ENCODE peak calls at places on chromosomes 2 and 18, in ten cellular contexts. F, X, L, C, P, S, E, Q, A and J are unnamed samples.

GRCh38 chr2:46171996-46172546 is 125.1 kb upstream of the EPAS1 start:
- DNase-seq in F (peak; percentile 47), A (peak; percentile 74), C (no peak), L (no peak), S (peak; percentile 54), P (peak; percentile 68), Q (peak; percentile 13), E (no peak), X (no peak), J (no peak)

GRCh38 chr18:63888473-63889190 is 1.1 kb downstream of the SERPINB2 start:
- DNase-seq in L (no peak), S (no peak), F (no peak), C (no peak), E (no peak), Q (no peak), X (no peak), A (no peak), P (no peak), J (no peak)

GRCh38 chr2:29117636-29118303 is 2.6 kb downstream of the CLIP4 start:
- DNase-seq in P (no peak), A (no peak), F (no peak), X (no peak), S (no peak), C (no peak), E (no peak), L (no peak), Q (peak; percentile 72), J (no peak)

GRCh38 chr2:219386532-219387280 is 1.0 kb downstream of the DNPEP start:
- DNase-seq in S (no peak), E (no peak), P (no peak), L (no peak), A (no peak), F (peak; percentile 88), X (no peak), C (no peak), Q (no peak), J (no peak)

GRCh38 chr2:54106631-54107454 is 8.6 kb upstream of the ACYP2 start:
- DNase-seq in C (no peak), S (no peak), X (peak; percentile 76), A (no peak), E (no peak), F (no peak), Q (peak; percentile 73), P (peak; percentile 59), L (no peak), J (peak; percentile 36)

GRCh38 chr2:1739322-1739957 is 4.9 kb downstream of the PXDN start:
- DNase-seq in S (no peak), F (no peak), X (no peak), Q (no peak), L (no peak), A (no peak), C (no peak), E (no peak), P (no peak), J (no peak)

GRCh38 chr2:137966043-137966442 is 1.8 kb downstream of the HNMT start:
- DNase-seq in S (no peak), A (no peak), E (no peak), P (no peak), Q (no peak), L (no peak), F (no peak), C (no peak), X (no peak), J (no peak)

GRCh38 chr2:138455691-138456090 is 45.9 kb upstream of the SPOPL start:
- DNase-seq in A (no peak), E (no peak), C (no peak), L (no peak), X (no peak), Q (no peak), S (no peak), P (no peak), F (no peak), J (no peak)

GRCh38 chr2:88452980-88453582 is 588 bp upstream of the FOXI3 start:
- DNase-seq in E (no peak), P (no peak), X (peak; percentile 58), S (no peak), C (peak; percentile 26), Q (no peak), F (no peak), L (no peak), A (no peak), J (no peak)

GRCh38 chr18:21911551-21911950 is 171.0 kb downstream of the MIB1 start:
- DNase-seq in P (no peak), S (no peak), C (no peak), Q (no peak), L (no peak), E (no peak), A (no peak), F (no peak), X (no peak), J (no peak)

GRCh38 chr2:119005081-119005480 is 63.1 kb downstream of the MARCO start:
- DNase-seq in S (peak; percentile 12), F (no peak), P (no peak), E (no peak), X (no peak), C (peak; percentile 40), A (no peak), Q (no peak), L (no peak), J (no peak)

GRCh38 chr2:85470850-85471800 is 52.6 kb downstream of the SH2D6 start:
- DNase-seq in P (peak; percentile 42), A (no peak), Q (peak; percentile 98), F (peak; percentile 82), E (peak; percentile 61), L (no peak), S (peak; percentile 37), X (no peak), C (no peak), J (peak; percentile 60)

GRCh38 chr2:232280341-232280740 is 98.2 kb upstream of the ALPP start:
- DNase-seq in S (no peak), A (no peak), C (no peak), F (no peak), P (no peak), X (no peak), Q (no peak), L (no peak), E (peak; percentile 9), J (no peak)

GRCh38 chr2:225040862-225041209 is 1.4 kb downstream of the DOCK10 start:
- DNase-seq in C (no peak), E (no peak), L (no peak), P (peak; percentile 25), Q (no peak), A (no peak), S (no peak), X (no peak), F (peak; percentile 75), J (peak; percentile 25)

GRCh38 chr2:209425082-209426071 is 1.5 kb downstream of the MAP2 start:
- DNase-seq in S (no peak), C (no peak), L (no peak), A (no peak), E (no peak), F (no peak), X (peak; percentile 64), Q (peak; percentile 32), P (peak; percentile 50), J (no peak)
- TF ChIP-seq CTCF in S (no peak), C (peak; percentile 23), L (peak; percentile 28), A (peak; percentile 51), E (no peak), F (peak; percentile 43), X (peak; percentile 66), Q (peak; percentile 18), P (peak; percentile 79), J (peak; percentile 9)

DNA sequence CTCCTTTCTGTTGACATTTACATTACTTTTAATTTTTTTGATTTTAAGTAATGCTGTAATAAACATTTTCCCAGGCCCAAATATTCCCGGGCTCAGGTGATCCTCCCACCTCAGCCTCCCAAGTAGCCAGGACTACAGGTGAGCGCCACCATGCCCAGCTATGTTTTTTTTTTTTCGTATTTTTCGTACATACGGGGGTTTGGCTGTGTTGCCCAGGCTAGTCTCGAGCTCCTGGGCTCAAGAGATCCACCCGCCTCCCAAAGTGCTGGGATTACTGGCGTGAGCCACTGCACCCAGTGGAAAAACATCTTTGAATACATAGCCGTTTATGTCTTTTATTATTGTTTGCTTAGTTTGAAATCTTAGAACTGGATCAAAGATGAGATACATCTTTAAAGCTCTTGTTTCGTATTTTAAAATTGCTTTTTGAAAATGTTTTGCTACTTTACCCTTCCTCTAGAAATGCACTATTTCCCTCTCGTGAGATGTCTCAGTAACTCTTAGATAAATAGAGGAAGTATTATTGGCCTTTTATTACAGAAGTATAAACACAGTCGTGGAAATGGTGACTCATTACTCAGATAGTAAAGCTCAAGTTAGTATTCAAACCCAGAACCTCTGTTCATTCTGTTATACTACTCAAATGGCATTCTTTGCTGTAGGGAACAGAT is 2.4 kb downstream of the SMCHD1 start:
- DNase-seq in E (no peak), S (no peak), C (no peak), X (no peak), L (no peak), F (no peak), Q (peak; percentile 56), P (no peak), A (no peak), J (no peak)
- TF ChIP-seq POLR2AphosphoS5 in E (peak; percentile 60), S (no peak), C (no peak), X (no peak), L (no peak), F (no peak), Q (no peak), P (no peak), A (no peak), J (peak; percentile 85)

GRCh38 chr2:20061476-20061875 is 10.0 kb upstream of the LAPTM4A start:
- DNase-seq in X (no peak), P (no peak), L (no peak), F (no peak), S (no peak), C (no peak), Q (no peak), E (no peak), A (no peak), J (no peak)

GRCh38 chr2:20062615-20063545 is 11.5 kb upstream of the LAPTM4A start:
- DNase-seq in Q (no peak), E (peak; percentile 82), L (no peak), F (no peak), P (no peak), C (no peak), A (no peak), X (no peak), S (no peak), J (no peak)

GRCh38 chr2:20064841-20065240 is 13.4 kb upstream of the LAPTM4A start:
- DNase-seq in A (no peak), P (no peak), C (no peak), E (no peak), X (no peak), S (no peak), F (no peak), L (no peak), Q (no peak), J (peak; percentile 33)

GRCh38 chr2:20064421-20064820 is 13.0 kb upstream of the LAPTM4A start:
- DNase-seq in E (no peak), P (no peak), Q (no peak), F (no peak), S (no peak), L (no peak), X (no peak), C (no peak), A (no peak), J (no peak)

GRCh38 chr2:20061940-20062339 is 10.5 kb upstream of the LAPTM4A start:
- DNase-seq in L (no peak), F (no peak), A (no peak), X (no peak), Q (no peak), E (no peak), S (no peak), C (no peak), P (no peak), J (no peak)
- H3K4me3 ChIP-seq in L (no peak overlapping the region), F (no peak overlapping the region), A (no peak overlapping the region), X (no peak overlapping the region), Q (no peak overlapping the region), E (no peak overlapping the region), S (no peak overlapping the region), C (no peak overlapping the region), P (no peak overlapping the region), J (no peak overlapping the region)

GRCh38 chr2:15031745-15032240 is 399.3 kb downstream of the LRATD1 start:
- DNase-seq in L (peak; percentile 28), P (no peak), A (no peak), F (no peak), Q (no peak), S (no peak), X (peak; percentile 35), E (no peak), C (no peak), J (no peak)
- TF ChIP-seq CTCF in L (peak; percentile 30), P (no peak), A (no peak), F (no peak), Q (no peak), S (no peak), X (peak; percentile 34), E (no peak), C (no peak), J (no peak)